ENCODE peak calls at places on chromosome 3, in six cellular contexts. P is PC-3, G is uterus, A is mammary epithelial cell, S is AG04450, Z is body of pancreas. I is an unnamed sample.
A peak's percentile ranks its signal among the peaks of the same experiment; 100 is the strongest.

GRCh38 chr3:127491909-127492308 is 98.6 kb downstream of the TPRA1 start:
- DNase-seq in S (no peak), Z (no peak), A (no peak), P (no peak), G (no peak), I (no peak)

GRCh38 chr3:133181364-133182254 is 143.4 kb downstream of the TMEM108 start:
- DNase-seq in G (no peak), A (no peak), P (no peak), S (no peak), Z (no peak), I (no peak)

GRCh38 chr3:136075218-136075808 is 109.8 kb downstream of the PPP2R3A start:
- DNase-seq in Z (peak; percentile 78), S (peak; percentile 62), A (peak; percentile 53), P (peak; percentile 70), G (peak; percentile 75), I (peak; percentile 30)

GRCh38 chr3:10551821-10552630 is 46.6 kb upstream of the ATP2B2 start:
- DNase-seq in S (no peak), P (peak; percentile 80), G (no peak), A (peak; percentile 83), Z (no peak), I (no peak)

GRCh38 chr3:33159234-33159633 is 45.4 kb downstream of the CRTAP start:
- DNase-seq in S (no peak), G (no peak), A (no peak), P (no peak), Z (no peak), I (no peak)

GRCh38 chr3:189355481-189356201 is 183.9 kb downstream of the TPRG1 start:
- DNase-seq in Z (no peak), S (peak; percentile 11), A (peak; percentile 91), G (no peak), P (peak; percentile 84), I (no peak)

GRCh38 chr3:149615731-149616221 is 42.0 kb downstream of the WWTR1 start:
- DNase-seq in G (no peak), A (no peak), S (no peak), Z (no peak), P (peak; percentile 52), I (no peak)

GRCh38 chr3:192710366-192710765 is 17.0 kb downstream of the FGF12 start:
- DNase-seq in S (no peak), Z (no peak), A (no peak), P (no peak), G (no peak), I (no peak)

GRCh38 chr3:194472290-194472920 is 14.4 kb downstream of the ATP13A3 start:
- DNase-seq in Z (peak; percentile 38), P (peak; percentile 85), S (peak; percentile 55), A (peak; percentile 53), G (peak; percentile 29), I (peak; percentile 33)

GRCh38 chr3:82048711-82049110 is 287.3 kb upstream of the GBE1 start:
- DNase-seq in Z (no peak), G (no peak), S (no peak), P (no peak), A (peak; percentile 11), I (no peak)

GRCh38 chr3:168914662-168915061 is 748.9 kb downstream of the MECOM start:
- DNase-seq in Z (no peak), G (no peak), P (peak; percentile 69), A (peak; percentile 50), S (no peak), I (no peak)

GRCh38 chr3:126661532-126661931 is 6.6 kb upstream of the TXNRD3 start:
- DNase-seq in P (no peak), G (no peak), A (peak; percentile 29), Z (no peak), S (no peak), I (no peak)

GRCh38 chr3:10504161-10505049 is 981 bp downstream of the ATP2B2 start:
- DNase-seq in P (no peak), A (no peak), G (no peak), Z (no peak), S (no peak), I (no peak)

GRCh38 chr3:106560451-106560966 is 691.7 kb upstream of the CBLB start:
- DNase-seq in G (no peak), P (peak; percentile 74), Z (no peak), A (peak; percentile 84), S (no peak), I (no peak)

GRCh38 chr3:21795863-21796392 is 44.9 kb upstream of the ZNF385D start:
- DNase-seq in A (no peak), S (no peak), Z (no peak), G (no peak), P (no peak), I (no peak)

GRCh38 chr3:159669753-159670152 is 318.9 kb upstream of the IL12A start:
- DNase-seq in G (no peak), A (no peak), S (no peak), Z (no peak), P (no peak), I (no peak)

GRCh38 chr3:194148383-194148782 is 12.4 kb downstream of the HES1 start:
- DNase-seq in P (no peak), A (no peak), G (no peak), S (no peak), Z (no peak), I (no peak)

GRCh38 chr3:73561494-73561893 is 63.2 kb downstream of the PDZRN3 start:
- DNase-seq in P (no peak), G (no peak), Z (no peak), A (no peak), S (no peak), I (no peak)

GRCh38 chr3:117562000-117562399 is 852.4 kb downstream of the TUSC7 start:
- DNase-seq in A (no peak), Z (peak; percentile 21), G (no peak), S (no peak), P (no peak), I (no peak)

GRCh38 chr3:13826672-13827071 is 53.2 kb downstream of the WNT7A start:
- DNase-seq in G (no peak), S (no peak), P (peak; percentile 25), Z (no peak), A (no peak), I (no peak)

GRCh38 chr3:89032331-89033063 is 74.9 kb upstream of the EPHA3 start:
- DNase-seq in A (peak; percentile 31), Z (no peak), P (no peak), S (no peak), G (no peak), I (no peak)

GRCh38 chr3:116253511-116253910 is 191.8 kb downstream of the LSAMP start:
- DNase-seq in S (no peak), P (peak; percentile 13), Z (no peak), A (no peak), G (no peak), I (no peak)

GRCh38 chr3:124606180-124606579 is 124.1 kb upstream of the UMPS start:
- DNase-seq in A (no peak), G (no peak), P (no peak), Z (peak; percentile 14), S (no peak), I (peak; percentile 65)
- H3K27ac ChIP-seq in A (no peak overlapping the region), G (no peak overlapping the region), P (peak overlapping the region; percentile 46), Z (no peak overlapping the region), S (no peak overlapping the region), I (peak overlapping the region; percentile 74)

GRCh38 chr3:165622356-165622755 is 214.9 kb downstream of the BCHE start:
- DNase-seq in P (no peak), G (no peak), Z (no peak), S (no peak), A (no peak), I (no peak)
- TF ChIP-seq CTCF in P (no peak), G (no peak), Z (no peak), S (no peak), A (no peak), I (no peak)

GRCh38 chr3:134366928-134367352 is 7.3 kb downstream of the AMOTL2 start:
- DNase-seq in Z (peak; percentile 52), A (no peak), S (no peak), P (no peak), G (no peak), I (no peak)

GRCh38 chr3:134367412-134367811 is 6.8 kb downstream of the AMOTL2 start:
- DNase-seq in A (no peak), G (no peak), Z (no peak), P (no peak), S (no peak), I (no peak)

GRCh38 chr3:134369231-134369741 is 5.0 kb downstream of the AMOTL2 start:
- DNase-seq in A (no peak), G (no peak), Z (no peak), S (no peak), P (no peak), I (no peak)

GRCh38 chr3:134368751-134369105 is 5.5 kb downstream of the AMOTL2 start:
- DNase-seq in Z (no peak), G (no peak), P (no peak), S (no peak), A (no peak), I (no peak)

GRCh38 chr3:134367869-134368750 is 6.1 kb downstream of the AMOTL2 start:
- DNase-seq in S (no peak), P (no peak), G (no peak), A (no peak), Z (no peak), I (no peak)
- H3K27ac ChIP-seq in S (peak overlapping the region; percentile 100), P (no peak overlapping the region), G (peak overlapping the region; percentile 99), A (no peak overlapping the region), Z (no peak overlapping the region), I (peak overlapping the region; percentile 62)

DNA sequence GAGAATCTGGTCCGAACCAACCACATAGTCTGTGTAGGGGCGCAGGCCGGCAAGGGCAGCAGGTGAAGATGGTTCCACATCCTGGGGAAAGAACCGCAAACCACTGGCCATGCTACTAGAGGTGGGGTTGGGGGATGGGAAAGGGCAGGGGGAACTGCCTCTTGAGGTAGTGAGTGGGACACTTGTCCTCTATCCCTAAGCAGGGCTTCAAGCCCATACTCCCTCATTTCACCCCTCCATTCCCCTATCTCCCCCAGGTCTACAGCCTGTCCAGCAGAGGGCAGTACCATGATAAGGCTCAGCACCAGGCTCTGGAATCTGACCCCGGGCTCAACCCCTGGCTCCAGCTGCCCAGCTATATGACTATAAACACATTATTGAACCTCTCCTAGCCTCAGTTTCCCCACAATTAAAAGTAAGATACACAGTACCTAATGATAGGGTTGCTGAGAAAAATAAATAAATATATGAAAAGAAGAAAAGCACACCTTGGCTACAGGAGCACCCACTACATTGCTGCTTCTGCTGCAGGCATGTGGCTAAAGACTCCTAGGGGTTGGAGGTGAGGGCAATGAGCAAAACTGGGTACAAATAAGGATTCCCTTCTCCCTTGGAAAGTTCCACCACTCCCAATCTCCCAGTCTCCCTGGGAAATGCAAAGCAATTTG is 6.3 kb downstream of the GORASP1 start:
- DNase-seq in A (peak; percentile 16), P (peak; percentile 58), G (no peak), Z (peak; percentile 53), S (no peak), I (no peak)
- TF ChIP-seq CTCF in A (peak; percentile 76), P (peak; percentile 93), G (peak; percentile 28), Z (peak; percentile 57), S (peak; percentile 71), I (peak; percentile 28)

GRCh38 chr3:124993462-124993861 is 58.9 kb upstream of the MUC13 start:
- DNase-seq in G (no peak), Z (no peak), A (no peak), P (no peak), S (no peak), I (peak; percentile 64)
- H3K27ac ChIP-seq in G (peak overlapping the region; percentile 8), Z (no peak overlapping the region), A (no peak overlapping the region), P (no peak overlapping the region), S (peak overlapping the region; percentile 21), I (peak overlapping the region; percentile 49)

I was measured in heart right ventricle.